ENCODE peak calls at places on chromosome X, in five cellular contexts. P, V, O, G and Z are unnamed samples.
A peak's percentile ranks its signal among the peaks of the same experiment; 100 is the strongest.

GRCh38 chrX:104342065-104342464 is 87.3 kb upstream of the ESX1 start:
- DNase-seq in V (no peak), G (no peak), P (no peak), O (no peak), Z (no peak)

GRCh38 chrX:39528161-39528560 is 569.6 kb downstream of the BCOR start:
- DNase-seq in G (no peak), O (no peak), P (no peak), V (no peak), Z (no peak)

GRCh38 chrX:46978341-46979291 is 66.4 kb downstream of the JADE3 start:
- DNase-seq in P (no peak), V (peak; percentile 71), G (peak; percentile 73), O (peak; percentile 54), Z (no peak)

GRCh38 chrX:48826135-48826875 is at the start of gene ERAS:
- DNase-seq in V (no peak), P (no peak), O (no peak), G (no peak), Z (no peak)

GRCh38 chrX:43860646-43861370 is 21.4 kb downstream of the MAOB start:
- DNase-seq in P (no peak), V (no peak), G (peak; percentile 56), O (no peak), Z (no peak)

GRCh38 chrX:9595131-9595530 is 130.3 kb downstream of the TBL1X start:
- DNase-seq in G (peak; percentile 68), O (no peak), V (no peak), P (no peak), Z (no peak)

GRCh38 chrX:79080131-79080530 is 64.4 kb upstream of the GPR174 start:
- DNase-seq in V (no peak), P (no peak), G (peak; percentile 4), O (no peak), Z (no peak)

GRCh38 chrX:102739642-102740041 is 19.1 kb downstream of the GPRASP3 start:
- DNase-seq in G (peak; percentile 33), V (no peak), P (no peak), O (no peak), Z (no peak)

GRCh38 chrX:134377537-134377936 is 82.4 kb upstream of the HPRT1 start:
- DNase-seq in G (peak; percentile 43), P (no peak), O (no peak), V (no peak), Z (no peak)

GRCh38 chrX:120468825-120469525 is at the start of gene LAMP2:
- DNase-seq in G (peak; percentile 91), O (peak; percentile 69), P (peak; percentile 91), V (peak; percentile 91), Z (peak; percentile 93)

GRCh38 chrX:153725832-153726285 is 1.2 kb downstream of the ABCD1 start:
- DNase-seq in G (no peak), P (no peak), V (no peak), O (no peak), Z (no peak)

GRCh38 chrX:154027003-154027402 is 7.3 kb upstream of the IRAK1 start:
- DNase-seq in O (no peak), G (no peak), P (no peak), V (no peak), Z (no peak)

GRCh38 chrX:31092476-31092875 is 20.6 kb upstream of the FTHL17 start:
- DNase-seq in P (no peak), V (no peak), G (no peak), O (no peak), Z (no peak)

GRCh38 chrX:49844622-49845021 is 15.5 kb downstream of the PAGE4 start:
- DNase-seq in P (peak; percentile 49), G (no peak), O (no peak), V (no peak), Z (peak; percentile 47)